ENCODE peak calls at places on chromosomes 6 and 20, in seven cellular contexts. Z, K, E, G, M, L and D are unnamed samples.

GRCh38 chr6:158854214-158855101 is 35.3 kb upstream of the EZR start:
- DNase-seq in M (no peak), Z (peak), E (no peak), L (no peak), G (peak), K (no peak), D (peak)

GRCh38 chr20:48025661-48026060 is 240.4 kb upstream of the SULF2 start:
- DNase-seq in E (no peak), G (no peak), Z (no peak), K (no peak), M (no peak), L (no peak), D (no peak)

GRCh38 chr6:45845546-45845945 is 170.1 kb downstream of the CLIC5 start:
- DNase-seq in Z (no peak), M (no peak), K (no peak), L (no peak), E (no peak), G (no peak), D (no peak)

GRCh38 chr6:20830576-20830975 is 296.3 kb downstream of the CDKAL1 start:
- DNase-seq in G (no peak), E (no peak), M (no peak), L (no peak), Z (no peak), K (no peak), D (no peak)

GRCh38 chr20:24309596-24309995 is 159.8 kb upstream of the SYNDIG1 start:
- DNase-seq in Z (no peak), G (peak), M (no peak), L (no peak), E (no peak), K (no peak), D (no peak)

GRCh38 chr6:161341638-161342037 is 67.8 kb upstream of the AGPAT4 start:
- DNase-seq in M (no peak), G (no peak), E (no peak), L (no peak), K (no peak), Z (no peak), D (no peak)

GRCh38 chr6:138422861-138423260 is 18.8 kb downstream of the HEBP2 start:
- DNase-seq in M (no peak), G (no peak), Z (no peak), K (no peak), E (no peak), L (no peak), D (no peak)

GRCh38 chr6:80969439-80969838 is 783.0 kb downstream of the TENT5A start:
- DNase-seq in E (no peak), K (no peak), Z (no peak), G (no peak), M (no peak), L (no peak), D (no peak)

GRCh38 chr20:61092199-61092598 is 159.9 kb upstream of the CDH4 start:
- DNase-seq in K (no peak), E (no peak), L (no peak), G (no peak), Z (no peak), M (no peak), D (no peak)

GRCh38 chr6:71047401-71047800 is 90.5 kb upstream of the B3GAT2 start:
- DNase-seq in K (no peak), M (no peak), L (no peak), E (no peak), G (no peak), Z (no peak), D (no peak)

GRCh38 chr20:30487947-30488926 is 769.2 kb upstream of the DEFB115 start:
- DNase-seq in L (no peak), M (no peak), K (no peak), Z (no peak), G (no peak), E (no peak), D (no peak)

GRCh38 chr6:47780510-47781356 is 1.1 kb upstream of the OPN5 start:
- DNase-seq in M (no peak), Z (peak), K (peak), E (no peak), G (peak), L (no peak), D (peak)

GRCh38 chr20:13141541-13141940 is 79.5 kb upstream of the ISM1 start:
- DNase-seq in G (no peak), K (no peak), Z (no peak), L (no peak), E (no peak), M (no peak), D (no peak)

GRCh38 chr6:125781307-125781868 is 9.4 kb upstream of the NCOA7 start:
- DNase-seq in Z (no peak), M (no peak), E (no peak), L (peak), K (peak), G (no peak), D (peak)

GRCh38 chr6:136012948-136013347 is 161.4 kb downstream of the PDE7B start:
- DNase-seq in Z (no peak), G (no peak), E (no peak), K (no peak), M (no peak), L (no peak), D (no peak)

GRCh38 chr6:136011475-136011874 is 160.0 kb downstream of the PDE7B start:
- DNase-seq in M (no peak), E (no peak), Z (no peak), G (no peak), L (no peak), K (no peak), D (no peak)

GRCh38 chr6:136015531-136015930 is 164.0 kb downstream of the PDE7B start:
- DNase-seq in Z (no peak), M (no peak), G (no peak), K (no peak), E (no peak), L (no peak), D (no peak)

GRCh38 chr6:136014454-136015421 is 163.2 kb downstream of the PDE7B start:
- DNase-seq in L (no peak), Z (no peak), E (no peak), G (no peak), M (no peak), K (no peak), D (no peak)

GRCh38 chr6:136012198-136012884 is 160.8 kb downstream of the PDE7B start:
- DNase-seq in E (no peak), M (no peak), Z (no peak), L (no peak), K (no peak), G (no peak), D (no peak)
- H3K4me3 ChIP-seq in E (no peak), M (no peak), Z (no peak), L (no peak), K (no peak), G (no peak), D (no peak)

GRCh38 chr6:110527516-110527915 is 51.1 kb upstream of the SLC22A16 start:
- DNase-seq in M (no peak), E (no peak), Z (no peak), K (no peak), G (no peak), L (no peak), D (no peak)
- H3K4me3 ChIP-seq in M (no peak), E (no peak), Z (no peak), K (no peak), G (no peak), L (no peak), D (no peak)

DNA sequence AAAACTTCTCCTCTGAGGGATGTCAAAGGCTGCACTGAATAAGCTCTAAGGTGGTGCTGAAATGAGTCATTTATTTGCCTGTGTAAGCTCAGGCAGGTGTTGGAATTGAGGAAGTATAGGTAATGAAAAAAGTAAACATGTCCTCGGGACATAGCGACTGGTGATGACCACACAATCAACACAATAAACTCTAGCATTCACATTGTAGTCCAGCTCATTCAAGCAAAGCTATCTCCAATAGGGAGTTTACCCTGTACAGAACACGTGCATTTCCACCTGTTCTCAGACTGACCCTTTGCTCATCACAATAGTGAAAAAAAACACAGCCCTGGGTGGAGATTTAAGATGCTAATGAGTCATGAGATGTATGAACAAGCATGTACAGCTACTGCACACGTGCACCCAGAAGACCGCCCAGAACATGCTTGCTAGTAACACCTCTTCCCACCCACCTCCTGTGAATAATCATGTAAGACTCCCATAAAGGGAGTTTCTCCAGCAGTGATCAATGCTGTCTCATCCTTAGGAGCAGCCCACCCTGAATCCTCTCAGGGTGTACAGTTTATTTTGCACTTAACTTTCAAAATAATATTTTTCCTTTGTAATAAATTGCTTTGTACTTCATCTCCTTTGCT is 33.0 kb upstream of the POU5F1 start:
- DNase-seq in K (peak), E (no peak), L (no peak), Z (peak), M (peak), G (peak), D (peak)
- H3K4me3 ChIP-seq in K (peak), E (peak), L (peak), Z (peak), M (peak), G (no peak), D (peak)

DNA sequence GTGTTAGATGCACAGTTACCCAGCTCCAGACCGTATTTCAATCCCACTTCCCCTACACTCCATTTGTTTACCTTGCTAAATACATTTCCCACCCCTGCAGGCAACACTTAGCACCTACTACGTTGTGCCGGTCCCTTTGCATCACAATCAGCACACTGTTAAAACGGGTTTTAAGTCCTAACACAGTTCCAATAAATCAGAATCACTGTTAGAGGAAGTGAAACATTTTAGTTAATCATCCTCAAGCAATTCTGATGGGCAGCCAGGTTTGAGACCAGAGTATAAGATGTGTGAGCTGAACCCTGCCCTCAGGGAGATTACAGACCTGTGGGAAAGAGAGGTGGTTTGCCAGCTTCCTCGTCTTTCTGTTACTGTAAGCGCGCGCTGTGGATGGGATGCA is 3.0 kb downstream of the ZCCHC3 start:
- DNase-seq in K (no peak), M (no peak), L (no peak), Z (peak), E (no peak), G (no peak), D (no peak)
- H3K4me3 ChIP-seq in K (no peak), M (no peak), L (peak), Z (peak), E (peak), G (peak), D (no peak)

DNA sequence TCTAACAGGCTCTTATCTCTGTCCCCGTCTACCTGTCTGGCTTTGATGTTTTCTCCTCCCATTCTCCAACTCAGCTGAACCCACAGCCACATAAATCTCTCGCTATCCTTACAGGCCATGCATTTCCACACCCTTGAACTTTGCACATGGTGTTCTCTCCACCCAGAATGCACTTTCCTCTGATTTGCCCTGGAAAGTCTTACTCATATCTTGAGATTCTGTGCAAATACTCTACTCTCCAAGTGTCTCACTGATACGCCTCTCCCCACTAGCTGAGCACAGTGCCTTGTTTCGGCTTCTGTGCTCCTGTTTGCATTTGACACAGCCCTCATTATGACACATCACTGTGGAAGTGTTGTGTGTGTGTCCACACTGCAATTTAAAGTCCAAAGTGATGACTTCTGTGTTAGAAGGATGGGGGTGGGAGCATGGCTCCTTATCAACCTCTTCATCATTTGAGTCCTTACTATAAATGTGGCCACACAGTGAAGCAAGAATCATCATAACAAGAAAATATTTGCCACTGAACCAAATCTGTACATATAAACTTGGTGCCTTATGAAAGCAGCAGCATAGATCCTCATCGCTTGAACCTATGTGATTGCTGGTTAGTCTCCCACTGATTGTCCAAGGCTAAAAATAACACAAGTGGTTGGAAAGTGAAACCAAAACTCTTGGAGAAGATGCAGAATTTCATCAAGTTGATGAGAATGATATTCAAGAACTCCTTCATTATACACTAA is 5.5 kb upstream of the PRELID3B start:
- DNase-seq in L (no peak), Z (no peak), G (peak), K (peak), E (no peak), M (no peak), D (no peak)
- H3K4me3 ChIP-seq in L (no peak), Z (no peak), G (no peak), K (no peak), E (no peak), M (no peak), D (no peak)

DNA sequence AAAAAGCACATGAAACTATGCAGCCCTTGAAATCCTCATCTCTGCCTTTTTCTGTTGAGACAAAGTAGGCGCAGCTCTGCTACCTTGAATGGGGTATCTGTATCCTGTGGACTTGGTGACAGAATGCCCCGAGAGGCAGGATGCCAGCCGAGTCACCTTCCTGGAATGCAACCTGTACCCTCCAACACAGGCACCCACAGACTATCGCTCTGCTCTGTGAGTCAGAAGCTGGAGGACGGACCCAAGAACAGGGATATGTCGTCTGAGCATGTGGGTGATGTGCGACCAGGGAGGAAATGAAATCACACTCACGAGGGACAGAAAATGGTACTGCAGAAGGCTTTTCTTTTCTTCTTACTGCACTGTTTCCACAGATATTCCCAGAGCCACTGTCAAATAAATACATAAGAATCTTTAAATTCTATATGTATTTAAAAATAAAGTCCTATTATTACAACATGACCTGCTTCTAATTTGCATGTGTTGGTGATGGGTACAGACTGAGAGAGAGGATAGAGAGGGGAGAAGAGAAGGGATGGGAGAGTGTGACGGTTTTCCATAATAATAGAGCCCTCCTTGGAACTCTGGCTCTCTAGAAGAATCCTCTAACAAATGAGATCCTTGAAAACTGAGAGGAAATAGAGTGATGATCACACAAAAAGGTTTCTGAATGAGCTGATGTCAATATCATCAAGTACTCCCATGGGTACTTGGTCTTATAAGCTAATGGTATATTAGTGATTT is 308.1 kb downstream of the FOXC1 start:
- DNase-seq in G (peak), L (no peak), Z (no peak), E (no peak), M (peak), K (no peak), D (no peak)
- H3K4me3 ChIP-seq in G (no peak), L (no peak), Z (no peak), E (no peak), M (no peak), K (no peak), D (no peak)

DNA sequence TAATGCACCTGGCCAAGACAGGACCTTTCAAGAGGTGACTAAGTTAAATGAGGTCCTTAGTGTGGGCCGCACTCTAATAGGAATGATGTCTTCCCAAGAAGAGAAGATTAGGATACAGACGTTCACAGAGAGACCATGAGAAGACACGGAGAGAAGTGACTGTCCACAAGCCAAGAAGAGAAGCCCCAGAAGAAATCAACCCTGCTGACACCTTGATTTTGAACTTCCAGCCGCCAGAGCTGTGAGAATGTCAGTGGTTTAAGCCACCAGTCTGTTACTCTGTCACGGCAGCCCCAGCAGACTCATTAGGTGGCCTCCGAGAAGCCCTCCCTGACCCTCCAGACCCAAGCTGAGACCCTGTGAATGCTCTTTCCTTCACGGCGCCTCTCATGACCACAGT is 29.5 kb downstream of the NOL4L start:
- DNase-seq in Z (no peak), M (no peak), L (no peak), K (no peak), E (no peak), G (no peak), D (no peak)
- H3K4me3 ChIP-seq in Z (no peak), M (no peak), L (no peak), K (no peak), E (no peak), G (no peak), D (no peak)

DNA sequence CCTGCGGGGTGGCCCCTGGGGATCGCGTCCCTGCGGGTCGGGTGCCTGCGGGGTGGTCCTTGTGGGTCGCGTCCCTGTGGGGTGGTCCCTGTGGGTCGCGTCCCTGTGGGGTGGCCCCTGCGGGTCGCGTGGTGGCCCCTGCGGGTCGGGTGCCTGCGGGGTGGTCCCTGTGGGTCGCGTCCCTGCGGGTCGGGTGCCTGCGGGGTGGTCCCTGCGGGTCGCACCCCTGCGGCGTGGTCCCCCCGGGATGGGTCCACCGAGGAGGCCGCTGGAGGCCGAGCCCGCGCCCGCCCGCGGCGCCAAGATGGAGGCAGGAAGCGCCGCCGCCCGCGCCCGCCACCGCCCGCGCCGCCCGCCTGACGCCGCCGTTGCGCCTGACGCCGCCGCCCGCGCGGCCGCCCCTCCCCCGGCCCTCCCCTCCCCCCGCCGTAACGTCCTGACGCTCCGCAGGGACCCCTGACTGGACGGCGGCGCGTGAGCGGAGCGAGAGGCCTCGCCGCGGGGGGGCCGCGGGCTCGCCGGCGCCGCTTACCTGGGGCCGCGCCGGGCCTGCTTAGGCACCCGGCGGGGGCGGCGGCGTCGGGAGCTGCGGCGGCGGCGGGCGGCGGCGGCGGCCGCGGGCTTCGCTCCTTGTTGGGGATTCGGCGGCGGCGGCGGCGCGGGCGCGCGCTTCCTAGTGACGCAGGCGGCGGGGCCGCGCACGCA is at the start of gene GMEB2:
- DNase-seq in G (peak), E (peak), M (peak), K (peak), Z (peak), L (peak), D (peak)
- H3K4me3 ChIP-seq in G (peak), E (peak), M (peak), K (peak), Z (peak), L (peak), D (peak)

GRCh38 chr6:7471171-7471570 is 70.3 kb upstream of the DSP start:
- DNase-seq in K (no peak), M (no peak), G (no peak), E (no peak), L (no peak), Z (no peak), D (peak)

GRCh38 chr6:7469696-7470095 is 71.8 kb upstream of the DSP start:
- DNase-seq in G (no peak), E (no peak), K (no peak), Z (no peak), M (no peak), L (no peak), D (no peak)

GRCh38 chr6:7463785-7464184 is 74.2 kb downstream of the RIOK1 start:
- DNase-seq in K (peak), L (no peak), M (no peak), Z (no peak), E (no peak), G (peak), D (no peak)

GRCh38 chr6:7467007-7467897 is 74.2 kb upstream of the DSP start:
- DNase-seq in Z (no peak), L (no peak), K (peak), E (no peak), M (no peak), G (peak), D (no peak)

DNA sequence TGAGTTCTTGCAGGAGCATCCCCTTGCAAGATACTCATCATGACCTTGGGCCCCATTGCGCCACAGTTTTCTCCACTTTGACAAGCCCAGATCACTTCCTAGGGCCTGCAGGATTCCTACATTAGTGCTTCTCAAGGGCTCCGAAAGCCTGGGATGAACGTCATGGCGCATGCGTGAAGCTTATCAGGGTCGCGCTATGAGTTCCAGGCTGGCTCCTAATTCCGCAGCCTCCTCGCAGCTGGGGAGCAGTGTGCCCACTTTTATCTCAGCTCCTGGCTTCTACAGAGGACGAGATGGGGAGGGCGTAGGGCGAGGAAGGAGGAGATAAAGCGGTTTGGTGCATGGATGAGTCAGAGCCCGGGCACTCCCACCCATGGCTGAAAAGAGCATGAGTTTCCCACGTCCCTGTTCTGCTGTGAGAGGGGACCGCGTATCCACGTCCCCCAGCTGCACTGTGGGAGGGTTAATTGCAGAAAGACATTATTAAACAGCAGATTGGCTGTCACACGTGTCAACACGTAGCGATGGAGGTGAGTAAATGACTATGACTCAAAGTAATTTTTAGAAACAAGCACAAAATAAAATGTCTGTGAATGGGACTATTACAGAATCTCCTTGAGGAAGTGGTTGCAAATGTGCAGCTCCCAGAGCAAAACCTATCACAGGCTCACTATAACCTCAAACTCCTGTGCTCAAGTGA is 72.9 kb upstream of the DSP start:
- DNase-seq in Z (no peak), K (no peak), G (peak), M (no peak), L (no peak), E (no peak), D (peak)
- H3K4me3 ChIP-seq in Z (no peak), K (no peak), G (no peak), M (no peak), L (no peak), E (peak), D (peak)